ENCODE peak calls at places on chromosomes 2 and 18, in four cellular contexts. One of them, this sample, is unnamed.

GRCh38 chr2:3779650-3780049 is 76.3 kb downstream of the DCDC2C start:
- DNase-seq in A549: no peak
- DNase-seq in endothelial cell of umbilical vein: no peak
- DNase-seq in K562: no peak
- DNase-seq in this sample: no peak

GRCh38 chr2:37816686-37817085 is 108.4 kb upstream of the RMDN2 start:
- DNase-seq in A549: no peak
- DNase-seq in endothelial cell of umbilical vein: no peak
- DNase-seq in K562: no peak
- DNase-seq in this sample: peak; percentile 48

GRCh38 chr2:45276914-45277313 is 267.7 kb upstream of the SIX2 start:
- DNase-seq in A549: no peak
- DNase-seq in endothelial cell of umbilical vein: peak; percentile 35
- DNase-seq in K562: no peak
- DNase-seq in this sample: no peak

GRCh38 chr2:166932032-166932431 is 43.8 kb downstream of the XIRP2 start:
- DNase-seq in A549: no peak
- DNase-seq in endothelial cell of umbilical vein: no peak
- DNase-seq in K562: no peak
- DNase-seq in this sample: no peak

GRCh38 chr2:175003875-175004729 is 1.1 kb downstream of the CHN1 start:
- DNase-seq in A549: peak; percentile 41
- DNase-seq in endothelial cell of umbilical vein: peak; percentile 55
- DNase-seq in K562: no peak
- DNase-seq in this sample: peak; percentile 12

GRCh38 chr2:178306351-178307073 is 112.2 kb downstream of the OSBPL6 start:
- DNase-seq in A549: peak; percentile 10
- DNase-seq in endothelial cell of umbilical vein: peak; percentile 65
- DNase-seq in K562: peak; percentile 83
- DNase-seq in this sample: peak; percentile 71

GRCh38 chr2:235644191-235644590 is 150.3 kb downstream of the AGAP1 start:
- DNase-seq in A549: no peak
- DNase-seq in endothelial cell of umbilical vein: no peak
- DNase-seq in K562: no peak
- DNase-seq in this sample: no peak

GRCh38 chr18:63317982-63318881 is 1.3 kb downstream of the BCL2 start:
- DNase-seq in A549: no peak
- DNase-seq in endothelial cell of umbilical vein: no peak
- DNase-seq in K562: no peak
- DNase-seq in this sample: peak; percentile 89

GRCh38 chr2:196487426-196487825 is 152.1 kb upstream of the CCDC150 start:
- DNase-seq in A549: no peak
- DNase-seq in endothelial cell of umbilical vein: no peak
- DNase-seq in K562: no peak
- DNase-seq in this sample: no peak

GRCh38 chr2:105557515-105557914 is 158.7 kb upstream of the FHL2 start:
- DNase-seq in A549: no peak
- DNase-seq in endothelial cell of umbilical vein: no peak
- DNase-seq in K562: no peak
- DNase-seq in this sample: no peak
- TF ChIP-seq MYC in A549: no peak
- TF ChIP-seq MYC in endothelial cell of umbilical vein: no peak
- TF ChIP-seq MYC in K562: no peak
- TF ChIP-seq MYC in this sample: no peak

DNA sequence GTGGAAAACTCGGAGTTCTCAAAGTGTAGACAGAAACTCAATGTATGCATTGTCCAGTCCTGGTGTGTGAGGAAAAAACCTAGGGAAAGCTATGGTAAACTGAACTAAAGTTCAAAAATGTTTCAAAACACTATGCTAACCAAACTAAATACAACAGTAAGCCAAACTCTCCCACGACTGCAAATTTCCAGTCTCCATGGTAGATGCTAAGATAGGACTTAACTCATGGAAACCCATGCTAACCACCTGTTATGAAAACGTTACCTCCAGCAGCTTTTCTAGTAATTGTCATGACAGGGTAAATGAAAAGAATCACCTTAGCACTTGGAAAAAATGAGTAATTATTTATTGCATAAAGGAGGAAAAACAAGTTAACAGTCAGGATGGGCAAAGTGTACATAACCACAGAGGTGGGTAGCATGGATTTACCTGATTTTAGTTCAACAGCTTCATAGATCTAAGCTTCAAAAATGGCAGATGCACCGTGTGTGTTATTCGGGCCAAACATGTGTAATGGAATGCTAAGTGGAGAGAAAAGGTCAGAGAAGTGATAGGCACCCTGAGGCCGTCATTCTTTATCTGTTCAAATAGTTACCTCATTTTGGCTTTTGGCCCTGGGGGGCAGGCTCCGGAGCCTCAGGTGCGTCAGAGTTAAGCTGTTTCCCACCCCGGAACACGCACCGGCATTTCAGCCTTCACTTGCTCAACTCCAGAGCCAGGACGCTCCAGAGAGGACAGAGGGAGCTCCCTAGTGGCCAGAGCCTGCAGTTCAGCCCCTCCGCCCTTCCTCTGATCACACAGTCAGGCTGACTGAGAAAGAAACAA is 135.5 kb upstream of the EPC2 start:
- DNase-seq in A549: peak; percentile 81
- DNase-seq in endothelial cell of umbilical vein: peak; percentile 87
- DNase-seq in K562: peak; percentile 87
- DNase-seq in this sample: peak; percentile 90
- TF ChIP-seq POLR2A in A549: no peak
- TF ChIP-seq POLR2A in endothelial cell of umbilical vein: no peak
- TF ChIP-seq POLR2A in K562: no peak
- TF ChIP-seq POLR2A in this sample: no peak

GRCh38 chr18:78781601-78781960 is 198.0 kb upstream of the SALL3 start:
- DNase-seq in A549: no peak
- DNase-seq in endothelial cell of umbilical vein: no peak
- DNase-seq in K562: no peak
- DNase-seq in this sample: no peak
- TF ChIP-seq MYC in A549: no peak
- TF ChIP-seq MYC in endothelial cell of umbilical vein: no peak
- TF ChIP-seq MYC in K562: no peak
- TF ChIP-seq MYC in this sample: no peak

GRCh38 chr2:21008790-21009661 is 34.8 kb downstream of the APOB start:
- DNase-seq in A549: no peak
- DNase-seq in endothelial cell of umbilical vein: no peak
- DNase-seq in K562: no peak
- DNase-seq in this sample: no peak
- TF ChIP-seq POLR2A in A549: no peak
- TF ChIP-seq POLR2A in endothelial cell of umbilical vein: no peak
- TF ChIP-seq POLR2A in K562: no peak
- TF ChIP-seq POLR2A in this sample: no peak

This sample was measured in NB4.